ENCODE peak calls at places on chromosomes 12 and 14, in nine cellular contexts. G is A549, P is suprapubic skin, B is stomach, I is H1, H is K562, R is HepG2, W is tibial nerve, U is sigmoid colon. L is an unnamed sample.

GRCh38 chr12:59067068-59067467 is 146.8 kb upstream of the LRIG3 start:
- DNase-seq in G (peak; percentile 24), P (no peak), B (no peak), I (no peak), H (no peak), R (no peak), W (no peak), U (no peak), L (no peak)

GRCh38 chr14:104121142-104121541 is 17.2 kb upstream of the KIF26A start:
- DNase-seq in G (no peak), P (peak; percentile 15), B (no peak), I (no peak), H (no peak), R (no peak), W (no peak), U (no peak), L (no peak)

GRCh38 chr12:58067610-58068387 is 126.4 kb downstream of the ATP23 start:
- DNase-seq in G (peak; percentile 23), P (no peak), B (no peak), I (no peak), H (no peak), R (no peak), W (no peak), U (no peak), L (no peak)

GRCh38 chr14:57848353-57848752 is 17.5 kb downstream of the SLC35F4 start:
- DNase-seq in G (no peak), P (no peak), B (no peak), I (no peak), H (no peak), R (no peak), W (no peak), U (no peak), L (no peak)

GRCh38 chr14:50363734-50364113 is 33.0 kb downstream of the CDKL1 start:
- DNase-seq in G (no peak), P (no peak), B (no peak), I (no peak), H (no peak), R (no peak), W (peak; percentile 19), U (no peak), L (peak; percentile 48)

GRCh38 chr12:69685810-69686209 is 13.3 kb downstream of the BEST3 start:
- DNase-seq in G (peak; percentile 27), P (no peak), B (no peak), I (no peak), H (no peak), R (no peak), W (peak; percentile 10), U (no peak), L (no peak)

GRCh38 chr12:89051065-89051677 is 301.1 kb downstream of the DUSP6 start:
- DNase-seq in G (peak; percentile 74), P (no peak), B (no peak), I (no peak), H (peak; percentile 30), R (peak; percentile 38), W (peak; percentile 78), U (no peak), L (no peak)

GRCh38 chr14:51554339-51554920 is 97.3 kb upstream of the FRMD6 start:
- DNase-seq in G (peak; percentile 65), P (no peak), B (no peak), I (no peak), H (no peak), R (no peak), W (no peak), U (no peak), L (no peak)

GRCh38 chr12:100468126-100468525 is 5.5 kb upstream of the NR1H4 start:
- DNase-seq in G (no peak), P (no peak), B (no peak), I (no peak), H (no peak), R (no peak), W (no peak), U (no peak), L (no peak)

GRCh38 chr12:108079731-108080130 is 49.4 kb upstream of the WSCD2 start:
- DNase-seq in G (no peak), P (no peak), B (no peak), I (no peak), H (peak; percentile 53), R (no peak), W (no peak), U (no peak), L (no peak)

GRCh38 chr12:52203126-52203921 is 11.5 kb upstream of the KRT80 start:
- DNase-seq in G (peak; percentile 96), P (peak; percentile 90), B (peak; percentile 36), I (no peak), H (no peak), R (peak; percentile 63), W (peak; percentile 70), U (peak; percentile 75), L (peak; percentile 78)

GRCh38 chr14:101723061-101723595 is 38.4 kb upstream of the PPP2R5C start:
- DNase-seq in G (no peak), P (peak; percentile 18), B (no peak), I (no peak), H (no peak), R (no peak), W (no peak), U (no peak), L (no peak)

GRCh38 chr12:49763006-49763591 is 21.7 kb downstream of the TMBIM6 start:
- DNase-seq in G (peak; percentile 67), P (peak; percentile 79), B (peak; percentile 78), I (peak; percentile 38), H (peak; percentile 68), R (peak; percentile 40), W (peak; percentile 80), U (peak; percentile 80), L (peak; percentile 75)

GRCh38 chr14:73896521-73896920 is 9.9 kb downstream of the ZNF410 start:
- DNase-seq in G (no peak), P (no peak), B (no peak), I (no peak), H (no peak), R (no peak), W (no peak), U (no peak), L (no peak)

GRCh38 chr12:52605542-52605941 is 4.3 kb upstream of the KRT72 start:
- DNase-seq in G (no peak), P (no peak), B (no peak), I (no peak), H (no peak), R (no peak), W (no peak), U (no peak), L (no peak)

DNA sequence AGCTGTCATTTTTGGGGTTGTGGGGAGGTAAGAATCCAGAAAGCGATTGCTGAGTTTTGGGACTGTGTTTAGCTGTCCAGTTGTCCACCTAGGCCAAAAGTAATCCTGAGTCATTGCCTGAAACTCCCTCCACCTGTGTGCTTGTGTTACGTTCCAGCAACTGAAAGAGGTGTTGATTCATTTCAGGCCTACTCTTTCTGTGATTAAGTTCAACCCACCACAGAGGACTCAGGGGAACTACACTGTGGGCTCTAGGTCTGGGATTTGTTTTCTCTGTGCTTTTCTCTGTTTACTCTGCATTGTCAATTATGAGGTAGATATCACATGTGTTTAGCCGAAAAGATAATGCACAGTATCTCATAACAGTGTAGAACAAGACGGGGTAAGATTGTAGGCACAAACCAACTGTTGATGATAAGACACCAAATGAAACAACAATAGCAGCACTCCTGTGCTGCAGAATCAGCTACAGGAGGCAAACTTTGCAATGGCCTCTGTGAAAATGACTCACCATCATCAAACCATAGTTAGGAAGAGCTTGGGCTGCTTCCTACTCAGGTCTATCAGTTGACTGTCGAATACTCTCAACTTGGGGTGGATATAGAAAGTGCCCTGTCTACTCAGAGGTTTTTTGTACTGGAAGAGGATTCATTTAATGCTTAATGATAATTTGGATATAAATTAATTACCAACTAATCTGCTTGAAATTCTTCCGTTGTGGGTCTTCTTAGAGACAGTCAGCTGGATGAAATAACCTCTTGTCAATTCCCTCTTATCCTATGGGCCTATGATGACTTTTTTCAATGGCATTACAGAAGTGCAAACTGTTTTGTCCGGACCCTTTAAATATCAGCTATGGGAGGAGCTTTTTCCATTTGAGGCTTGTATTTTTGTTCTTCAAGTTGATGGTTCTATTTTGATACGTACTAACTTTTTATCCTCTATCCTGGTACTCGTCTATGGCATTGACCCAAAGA is 385.9 kb downstream of the BMP4 start:
- DNase-seq in G (no peak), P (no peak), B (no peak), I (no peak), H (no peak), R (no peak), W (no peak), U (no peak), L (no peak)
- TF ChIP-seq POLR2A in G (no peak), P (no peak), B (no peak), I (no peak), H (no peak), R (no peak), W (no peak), U (no peak), L (no peak)

GRCh38 chr12:4630262-4630661 is 18.6 kb downstream of the AKAP3 start:
- DNase-seq in G (no peak), P (no peak), B (no peak), I (no peak), H (no peak), R (no peak), W (no peak), U (no peak), L (no peak)
- TF ChIP-seq EP300 in G (no peak), P (no peak), B (no peak), I (peak; percentile 31), H (no peak), R (no peak), W (no peak), U (no peak), L (no peak)

GRCh38 chr14:75295491-75296338 is 17.1 kb downstream of the FOS start:
- DNase-seq in G (peak; percentile 82), P (peak; percentile 92), B (peak; percentile 87), I (no peak), H (peak; percentile 70), R (no peak), W (peak; percentile 94), U (peak; percentile 93), L (peak; percentile 89)
- TF ChIP-seq POLR2A in G (no peak), P (no peak), B (no peak), I (peak; percentile 51), H (no peak), R (no peak), W (peak; percentile 4), U (no peak), L (peak; percentile 36)

GRCh38 chr12:124517260-124518050 is 50.0 kb downstream of the NCOR2 start:
- DNase-seq in G (peak; percentile 55), P (peak; percentile 90), B (peak; percentile 92), I (no peak), H (no peak), R (no peak), W (peak; percentile 57), U (peak; percentile 94), L (peak; percentile 70)

GRCh38 chr12:124520896-124521295 is 46.5 kb downstream of the NCOR2 start:
- DNase-seq in G (no peak), P (peak; percentile 62), B (no peak), I (no peak), H (no peak), R (no peak), W (no peak), U (no peak), L (no peak)

GRCh38 chr12:124518051-124518932 is 49.1 kb downstream of the NCOR2 start:
- DNase-seq in G (peak; percentile 98), P (peak; percentile 99), B (peak; percentile 99), I (no peak), H (no peak), R (peak; percentile 93), W (peak; percentile 100), U (peak; percentile 100), L (peak; percentile 97)

GRCh38 chr12:124519741-124520140 is 47.7 kb downstream of the NCOR2 start:
- DNase-seq in G (no peak), P (peak; percentile 73), B (no peak), I (no peak), H (no peak), R (no peak), W (no peak), U (no peak), L (no peak)

GRCh38 chr12:124520258-124520657 is 47.2 kb downstream of the NCOR2 start:
- DNase-seq in G (peak; percentile 76), P (no peak), B (peak; percentile 86), I (no peak), H (no peak), R (peak; percentile 34), W (peak; percentile 44), U (no peak), L (peak; percentile 44)
- TF ChIP-seq EP300 in G (no peak), P (no peak), B (no peak), I (no peak), H (no peak), R (no peak), W (no peak), U (no peak), L (no peak)

L was measured in transverse colon.